ENCODE peak calls at places on chromosome 7, in seven cellular contexts. J is PC-3, R is mammary epithelial cell, W is trophoblast cell, U is neuronal stem cell, L is H1, P is HCT116. S is an unnamed sample. For H3K27me3 and H3K36me3, the result is how much of the 10 kb centered on the place peaks cover.

GRCh38 chr7:150945853-150946825 is 32.0 kb downstream of the KCNH2 start:
- DNase-seq in U (no peak), P (no peak), W (no peak), R (peak), J (no peak), L (no peak), S (no peak)

GRCh38 chr7:128781126-128781525 is 5.5 kb upstream of the OPN1SW start:
- DNase-seq in L (no peak), W (no peak), R (no peak), J (no peak), P (no peak), U (no peak), S (peak)

GRCh38 chr7:134462337-134462925 is 3.5 kb upstream of the AKR1B1 start:
- DNase-seq in J (peak), L (no peak), U (no peak), W (peak), P (no peak), R (peak), S (peak)

GRCh38 chr7:123485187-123485586 is 49.2 kb downstream of the IQUB start:
- DNase-seq in U (no peak), W (no peak), J (no peak), P (no peak), L (no peak), R (no peak), S (peak)

GRCh38 chr7:140165422-140165821 is 11.4 kb downstream of the KDM7A start:
- DNase-seq in U (no peak), L (no peak), R (peak), W (no peak), P (peak), J (peak), S (peak)

GRCh38 chr7:110590415-110590814 is 500.5 kb upstream of the LRRN3 start:
- DNase-seq in L (peak), J (peak), R (no peak), P (no peak), W (no peak), U (no peak), S (no peak)

GRCh38 chr7:108137993-108138392 is 7.8 kb upstream of the LAMB4 start:
- DNase-seq in L (no peak), R (no peak), J (no peak), P (no peak), U (no peak), W (no peak), S (no peak)

GRCh38 chr7:131648491-131648890 is 92.1 kb upstream of the PODXL start:
- DNase-seq in U (no peak), P (no peak), J (no peak), R (no peak), L (no peak), W (peak), S (peak)

DNA sequence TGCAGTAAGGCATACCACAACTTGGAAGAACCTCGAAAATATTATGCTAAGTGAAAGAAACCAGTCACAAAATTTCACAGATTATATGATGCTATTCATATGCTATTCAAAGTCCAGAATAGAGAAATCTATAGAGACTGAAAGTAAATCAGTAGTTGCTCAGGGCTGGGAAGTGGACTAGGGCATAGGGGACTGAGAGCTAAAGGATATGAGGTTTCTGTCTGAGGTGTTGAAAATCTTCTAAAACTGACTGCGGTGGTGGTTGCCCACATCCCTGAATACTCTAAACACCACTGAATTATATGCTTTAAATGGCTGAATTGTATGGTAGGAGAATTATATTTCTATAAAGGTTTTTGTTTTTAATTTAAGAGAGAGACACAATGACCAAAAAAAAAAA is 161.3 kb downstream of the ELAPOR2 start:
- DNase-seq in L (no peak), R (no peak), P (no peak), U (no peak), W (no peak), J (no peak), S (no peak)
- H3K27me3 ChIP-seq in L (under half), R (under half), P (under half), U (under half), W (under half), J (under half), S (under half)

GRCh38 chr7:38748056-38748610 is 117.0 kb upstream of the AMPH start:
- DNase-seq in U (no peak), W (peak), L (no peak), J (peak), P (no peak), R (no peak), S (peak)
- H3K36me3 ChIP-seq in U (under half), W (under half), L (under half), J (under half), P (under half), R (under half), S (under half)

GRCh38 chr7:91771394-91771793 is 109.1 kb downstream of the MTERF1 start:
- DNase-seq in L (no peak), R (peak), J (no peak), U (no peak), P (no peak), W (no peak), S (peak)

GRCh38 chr7:91776166-91776565 is 104.3 kb downstream of the MTERF1 start:
- DNase-seq in U (no peak), J (no peak), R (no peak), P (no peak), L (no peak), W (no peak), S (no peak)

GRCh38 chr7:91777522-91777921 is 103.0 kb downstream of the MTERF1 start:
- DNase-seq in P (no peak), R (no peak), J (no peak), L (no peak), W (no peak), U (no peak), S (no peak)

GRCh38 chr7:91767820-91768219 is 112.7 kb downstream of the MTERF1 start:
- DNase-seq in U (no peak), J (no peak), L (no peak), R (no peak), P (no peak), W (no peak), S (no peak)

GRCh38 chr7:91772100-91772794 is 108.3 kb downstream of the MTERF1 start:
- DNase-seq in U (no peak), L (no peak), P (no peak), J (peak), R (peak), W (no peak), S (peak)
- H2AFZ ChIP-seq in U (no peak), L (no peak), P (no peak), J (no peak), R (peak), W (no peak), S (no peak)

DNA sequence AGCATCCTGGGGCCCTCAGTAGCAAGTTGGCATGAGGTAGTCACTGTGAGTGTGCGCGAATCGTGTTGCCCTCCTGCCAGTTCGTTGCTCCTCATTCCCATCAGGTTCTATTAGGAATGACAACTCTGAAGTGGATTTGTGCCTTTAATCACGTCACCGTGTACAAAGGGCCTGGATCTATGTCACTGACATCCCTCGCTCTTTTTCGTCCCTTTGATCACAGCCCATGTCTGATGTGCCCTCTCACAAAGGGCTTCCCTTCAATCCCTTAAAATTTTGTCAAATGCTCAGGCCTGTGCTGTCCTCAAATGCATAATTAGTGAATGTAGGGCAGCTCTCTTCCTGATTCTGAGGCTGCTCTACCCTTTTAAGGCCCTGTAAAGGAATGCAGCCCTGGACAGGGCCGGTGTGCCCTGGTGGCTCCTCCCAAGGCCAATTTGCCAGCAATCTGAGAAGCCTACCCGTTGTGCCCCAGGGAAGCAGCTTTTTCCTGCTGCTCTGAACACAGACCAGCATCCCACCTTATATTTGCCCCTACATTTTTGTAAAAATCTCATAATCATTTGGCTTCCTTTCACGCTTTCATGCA is 93.6 kb downstream of the TMEM178B start:
- DNase-seq in U (no peak), P (no peak), R (no peak), W (no peak), J (no peak), L (no peak), S (no peak)
- H3K27me3 ChIP-seq in U (under half), P (under half), R (under half), W (under half), J (under half), L (under half), S (under half)

GRCh38 chr7:84137812-84138211 is 56.8 kb downstream of the SEMA3A start:
- DNase-seq in U (no peak), L (no peak), P (no peak), J (no peak), R (no peak), W (no peak), S (no peak)
- H3K36me3 ChIP-seq in U (under half), L (under half), P (under half), J (under half), R (under half), W (under half), S (under half)

GRCh38 chr7:105689093-105689819 is 108.0 kb upstream of the EFCAB10 start:
- DNase-seq in P (no peak), U (no peak), L (peak), J (no peak), R (no peak), W (no peak), S (no peak)

GRCh38 chr7:105691692-105692564 is 110.6 kb upstream of the EFCAB10 start:
- DNase-seq in U (no peak), P (no peak), L (no peak), W (no peak), R (peak), J (peak), S (peak)

GRCh38 chr7:105688617-105689016 is 107.3 kb upstream of the EFCAB10 start:
- DNase-seq in U (no peak), P (no peak), W (peak), L (no peak), J (no peak), R (no peak), S (no peak)

GRCh38 chr7:105691029-105691691 is 109.9 kb upstream of the EFCAB10 start:
- DNase-seq in L (no peak), P (no peak), W (no peak), U (no peak), R (no peak), J (peak), S (peak)

DNA sequence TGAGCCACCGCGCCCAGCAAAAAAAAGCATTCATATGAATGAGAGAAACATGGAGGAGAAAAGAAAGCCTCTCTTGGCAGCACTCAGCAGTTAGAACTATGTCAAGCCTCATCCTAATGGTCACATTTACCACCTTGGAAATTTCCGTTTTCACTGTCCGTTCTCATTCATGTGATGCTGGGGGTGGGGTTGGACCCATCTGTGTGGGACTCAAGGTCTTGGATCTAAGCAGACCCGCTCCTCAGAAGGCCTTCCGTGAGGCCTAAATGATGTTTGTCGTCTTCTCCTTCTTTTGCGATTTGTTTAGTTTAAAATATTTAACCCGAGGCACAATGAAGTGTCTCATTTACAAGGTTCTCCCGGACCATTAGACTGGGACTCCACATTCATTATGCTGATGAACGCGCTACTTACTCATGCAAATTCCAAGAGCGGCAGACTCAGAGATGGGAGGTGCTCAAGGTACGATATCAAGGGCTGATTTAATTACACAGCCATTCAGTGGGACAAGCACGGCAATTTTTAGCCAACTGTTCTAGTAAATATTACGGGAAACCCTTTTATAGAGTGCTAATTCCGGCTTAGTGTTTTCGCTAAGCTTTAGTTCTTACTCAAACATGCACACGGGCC is 109.1 kb upstream of the EFCAB10 start:
- DNase-seq in P (no peak), L (no peak), R (no peak), U (no peak), J (peak), W (peak), S (no peak)
- H2AFZ ChIP-seq in P (no peak), L (no peak), R (no peak), U (no peak), J (peak), W (no peak), S (peak)

GRCh38 chr7:12090757-12091134 is 120.3 kb upstream of the TMEM106B start:
- DNase-seq in U (no peak), L (no peak), J (no peak), R (no peak), P (no peak), W (no peak), S (no peak)
- H3K27me3 ChIP-seq in U (under half), L (under half), J (under half), R (under half), P (under half), W (under half), S (under half)

DNA sequence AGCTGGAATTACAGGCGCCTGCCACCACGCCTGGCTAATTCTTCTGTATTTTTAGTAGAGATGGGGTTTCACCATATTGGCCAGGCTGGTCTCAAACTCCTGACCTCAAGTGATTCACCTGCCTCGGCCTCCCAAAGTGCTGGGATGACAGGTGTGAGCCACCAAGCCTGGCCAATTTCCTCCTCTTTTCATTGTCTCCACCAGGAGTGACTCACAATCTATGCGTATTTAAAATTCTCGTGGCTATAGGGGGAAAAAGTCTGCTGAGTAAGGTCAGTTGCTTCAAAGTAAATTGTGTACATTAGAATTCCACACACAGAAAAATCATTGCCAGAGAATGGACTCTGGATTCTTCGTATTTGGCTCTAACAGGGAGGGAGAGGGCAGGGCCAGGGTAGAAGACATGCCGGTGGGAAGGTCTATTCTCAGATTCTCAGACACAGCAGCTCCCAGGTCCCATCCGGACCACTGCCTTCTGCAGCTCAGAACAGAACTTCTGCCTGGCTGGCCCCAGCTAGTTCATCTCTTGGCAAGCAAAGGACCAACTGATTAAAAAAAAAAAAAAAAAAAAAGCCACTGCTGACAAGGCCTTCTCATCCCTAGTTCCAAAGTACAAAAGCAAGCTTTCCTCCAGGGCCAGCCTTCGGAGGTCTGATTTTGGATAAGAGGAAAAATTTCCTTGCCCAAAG is 22.2 kb downstream of the PSPH start:
- DNase-seq in P (no peak), L (no peak), U (no peak), W (no peak), R (no peak), J (peak), S (no peak)
- H3K36me3 ChIP-seq in P (under half), L (under half), U (under half), W (under half), R (under half), J (under half), S (under half)

GRCh38 chr7:121643320-121643719 is 229.6 kb upstream of the PTPRZ1 start:
- DNase-seq in U (no peak), W (no peak), P (no peak), R (no peak), L (no peak), J (no peak), S (no peak)
- H2AFZ ChIP-seq in U (no peak), W (no peak), P (no peak), R (no peak), L (no peak), J (no peak), S (no peak)

S was measured in GM23248.